ENCODE peak calls at places on chromosome 3, in ten cellular contexts. N is T1000; S is endothelial cell; M is LoVo; W is EL; J is activated naive CD4-positive, alpha-beta T cell; Z is mucosa of descending colon; A is Daoy; P is activated CD4-positive, alpha-beta T cell treated with anti-CD3 and anti-CD28 coated beads, Interleukin-2, amount 50 U/mL, for 4 hours; B is iPS-NIHi11. C is an unnamed sample.

GRCh38 chr3:190517696-190518095 is 3.8 kb downstream of the IL1RAP start:
- DNase-seq in M (no peak), J (no peak), W (peak; percentile 59), A (peak; percentile 55), B (no peak), N (no peak), Z (no peak), S (no peak), P (no peak), C (peak; percentile 58)

GRCh38 chr3:150840733-150841515 is 64.3 kb downstream of the MINDY4B start:
- DNase-seq in Z (no peak), S (no peak), J (no peak), M (no peak), P (no peak), B (no peak), W (no peak), N (no peak), A (no peak), C (no peak)

GRCh38 chr3:32626650-32627049 is 56.0 kb upstream of the DYNC1LI1 start:
- DNase-seq in M (no peak), W (no peak), N (peak; percentile 33), P (no peak), B (no peak), S (no peak), Z (no peak), J (no peak), A (peak; percentile 61), C (no peak)

GRCh38 chr3:194945508-194945907 is 259.8 kb downstream of the FAM43A start:
- DNase-seq in S (no peak), A (no peak), P (no peak), Z (no peak), B (no peak), J (no peak), W (no peak), M (no peak), N (no peak), C (no peak)

GRCh38 chr3:53420831-53421230 is 73.5 kb upstream of the DCP1A start:
- DNase-seq in Z (no peak), W (no peak), J (no peak), A (no peak), M (no peak), N (no peak), S (no peak), P (no peak), B (no peak), C (no peak)

GRCh38 chr3:184500344-184500923 is 61.2 kb upstream of the EPHB3 start:
- DNase-seq in B (peak; percentile 65), P (no peak), Z (no peak), N (no peak), J (no peak), S (no peak), A (no peak), M (no peak), W (no peak), C (no peak)

GRCh38 chr3:123081718-123082369 is 15.0 kb downstream of the PDIA5 start:
- DNase-seq in P (no peak), S (no peak), Z (no peak), N (no peak), M (no peak), W (no peak), B (no peak), A (no peak), J (no peak), C (no peak)

GRCh38 chr3:184085389-184085852 is 11.4 kb upstream of the HTR3E start:
- DNase-seq in M (peak; percentile 9), B (no peak), P (no peak), A (peak; percentile 15), W (peak; percentile 34), N (no peak), J (no peak), S (no peak), Z (no peak), C (peak; percentile 69)

GRCh38 chr3:244041-244440 is 47.5 kb downstream of the CHL1 start:
- DNase-seq in N (no peak), M (no peak), P (no peak), Z (no peak), W (no peak), S (no peak), B (no peak), J (no peak), A (no peak), C (no peak)

GRCh38 chr3:44920081-44920480 is 45.7 kb downstream of the TGM4 start:
- DNase-seq in B (no peak), Z (no peak), M (no peak), S (no peak), A (no peak), N (no peak), W (no peak), J (no peak), P (no peak), C (no peak)

GRCh38 chr3:126548556-126549466 is 9.9 kb downstream of the C3orf22 start:
- DNase-seq in W (no peak), S (peak; percentile 2), P (no peak), N (no peak), Z (no peak), M (no peak), A (no peak), B (peak; percentile 54), J (no peak), C (no peak)

GRCh38 chr3:31064021-31064420 is 169.6 kb upstream of the GADL1 start:
- DNase-seq in S (no peak), M (no peak), B (no peak), A (no peak), W (peak; percentile 47), P (no peak), Z (no peak), J (no peak), N (no peak), C (no peak)